ENCODE peak calls at places on chromosomes 5 and 9, in nine cellular contexts. M is A549, C is heart left ventricle, Z is osteocyte, Q is BJ, X is progenitor cell of endocrine pancreas, P is HL-60, D is breast epithelium, N is esophagus squamous epithelium. Y is an unnamed sample.

GRCh38 chr5:98468188-98468869 is 305.1 kb upstream of the RGMB start:
- DNase-seq in M (no peak), C (no peak), Z (no peak), Q (peak; percentile 82), X (no peak), P (no peak), D (no peak), N (no peak), Y (no peak)

GRCh38 chr5:119327018-119327417 is 28.8 kb upstream of the TNFAIP8 start:
- DNase-seq in M (no peak), C (no peak), Z (no peak), Q (no peak), X (no peak), P (no peak), D (no peak), N (no peak), Y (no peak)

GRCh38 chr9:110578896-110579752 is at the start of gene SVEP1:
- DNase-seq in M (peak; percentile 15), C (peak; percentile 74), Z (no peak), Q (no peak), X (peak; percentile 19), P (no peak), D (no peak), N (no peak), Y (no peak)

GRCh38 chr5:64767959-64768357 is 533 bp downstream of the SREK1IP1 start:
- DNase-seq in M (no peak), C (no peak), Z (no peak), Q (no peak), X (no peak), P (no peak), D (no peak), N (no peak), Y (peak; percentile 15)

GRCh38 chr9:70101265-70101664 is 57.6 kb downstream of the MAMDC2 start:
- DNase-seq in M (no peak), C (no peak), Z (no peak), Q (no peak), X (no peak), P (no peak), D (no peak), N (no peak), Y (no peak)

GRCh38 chr5:172942556-172942955 is 16.7 kb upstream of the RPL26L1 start:
- DNase-seq in M (no peak), C (no peak), Z (no peak), Q (no peak), X (no peak), P (no peak), D (no peak), N (no peak), Y (no peak)

GRCh38 chr5:133015466-133015865 is 10.9 kb downstream of the ZCCHC10 start:
- DNase-seq in M (no peak), C (no peak), Z (no peak), Q (no peak), X (no peak), P (no peak), D (no peak), N (no peak), Y (no peak)

GRCh38 chr9:133729646-133730281 is 8.4 kb downstream of the SARDH start:
- DNase-seq in M (no peak), C (peak; percentile 47), Z (peak; percentile 76), Q (no peak), X (peak; percentile 6), P (no peak), D (peak; percentile 45), N (no peak), Y (no peak)

GRCh38 chr9:130994546-130995398 is 14.2 kb upstream of the LAMC3 start:
- DNase-seq in M (no peak), C (peak; percentile 7), Z (no peak), Q (no peak), X (no peak), P (no peak), D (no peak), N (no peak), Y (no peak)

GRCh38 chr5:34658023-34658422 is 1.9 kb downstream of the RAI14 start:
- DNase-seq in M (peak; percentile 82), C (no peak), Z (no peak), Q (no peak), X (no peak), P (no peak), D (no peak), N (no peak), Y (no peak)

GRCh38 chr9:129671065-129671464 is 5.6 kb downstream of the PRRX2 start:
- DNase-seq in M (no peak), C (no peak), Z (no peak), Q (no peak), X (no peak), P (no peak), D (no peak), N (no peak), Y (no peak)

GRCh38 chr5:79954620-79955019 is 36.4 kb downstream of the MTX3 start:
- DNase-seq in M (no peak), C (no peak), Z (no peak), Q (no peak), X (no peak), P (no peak), D (no peak), N (no peak), Y (no peak)

GRCh38 chr9:83544002-83544698 is 5.9 kb upstream of the FRMD3 start:
- DNase-seq in M (peak; percentile 42), C (no peak), Z (no peak), Q (peak; percentile 41), X (no peak), P (peak; percentile 52), D (no peak), N (no peak), Y (no peak)

GRCh38 chr5:172697123-172698121 is 56.4 kb downstream of the NEURL1B start:
- DNase-seq in M (peak; percentile 80), C (peak; percentile 92), Z (peak; percentile 94), Q (no peak), X (peak; percentile 79), P (peak; percentile 61), D (peak; percentile 90), N (peak; percentile 44), Y (peak; percentile 64)

GRCh38 chr5:143977891-143978448 is 166.0 kb downstream of the HMHB1 start:
- DNase-seq in M (no peak), C (no peak), Z (no peak), Q (no peak), X (no peak), P (no peak), D (no peak), N (no peak), Y (no peak)

GRCh38 chr5:14915291-14915976 is 43.9 kb upstream of the ANKH start:
- DNase-seq in M (no peak), C (no peak), Z (no peak), Q (no peak), X (no peak), P (no peak), D (no peak), N (no peak), Y (no peak)

GRCh38 chr5:6302684-6303083 is 75.7 kb downstream of the MED10 start:
- DNase-seq in M (no peak), C (no peak), Z (no peak), Q (no peak), X (no peak), P (no peak), D (no peak), N (no peak), Y (no peak)

GRCh38 chr9:114606597-114607207 is 4.4 kb upstream of the TMEM268 start:
- DNase-seq in M (no peak), C (no peak), Z (no peak), Q (no peak), X (no peak), P (no peak), D (no peak), N (no peak), Y (no peak)

GRCh38 chr5:17184596-17184995 is 32.8 kb upstream of the BASP1 start:
- DNase-seq in M (no peak), C (no peak), Z (no peak), Q (no peak), X (no peak), P (no peak), D (no peak), N (no peak), Y (no peak)
- TF ChIP-seq CTCF in M (no peak), C (no peak), Z (no peak), Q (no peak), X (no peak), P (no peak), D (no peak), N (no peak), Y (no peak)

GRCh38 chr9:89978185-89978584 is 373.4 kb downstream of the GADD45G start:
- DNase-seq in M (peak; percentile 21), C (no peak), Z (no peak), Q (no peak), X (no peak), P (no peak), D (no peak), N (no peak), Y (no peak)
- TF ChIP-seq CTCF in M (no peak), C (peak; percentile 23), Z (peak; percentile 29), Q (no peak), X (peak; percentile 26), P (no peak), D (no peak), N (peak; percentile 27), Y (no peak)

GRCh38 chr5:78899922-78900362 is 85.2 kb downstream of the ARSB start:
- DNase-seq in M (peak; percentile 11), C (no peak), Z (no peak), Q (no peak), X (no peak), P (no peak), D (no peak), N (no peak), Y (no peak)
- TF ChIP-seq CTCF in M (peak; percentile 55), C (peak; percentile 59), Z (peak; percentile 61), Q (peak; percentile 81), X (peak; percentile 73), P (peak; percentile 35), D (no peak), N (peak; percentile 13), Y (no peak)

GRCh38 chr9:88660611-88661010 is 125.6 kb downstream of the NXNL2 start:
- DNase-seq in M (no peak), C (no peak), Z (no peak), Q (no peak), X (no peak), P (no peak), D (no peak), N (no peak), Y (no peak)

GRCh38 chr9:88658311-88658822 is 123.4 kb downstream of the NXNL2 start:
- DNase-seq in M (no peak), C (no peak), Z (no peak), Q (no peak), X (no peak), P (no peak), D (no peak), N (no peak), Y (no peak)

GRCh38 chr9:88659126-88659525 is 124.1 kb downstream of the NXNL2 start:
- DNase-seq in M (no peak), C (no peak), Z (no peak), Q (no peak), X (no peak), P (no peak), D (no peak), N (no peak), Y (no peak)

GRCh38 chr9:88663766-88664419 is 128.9 kb downstream of the NXNL2 start:
- DNase-seq in M (no peak), C (no peak), Z (no peak), Q (no peak), X (no peak), P (no peak), D (no peak), N (no peak), Y (no peak)

DNA sequence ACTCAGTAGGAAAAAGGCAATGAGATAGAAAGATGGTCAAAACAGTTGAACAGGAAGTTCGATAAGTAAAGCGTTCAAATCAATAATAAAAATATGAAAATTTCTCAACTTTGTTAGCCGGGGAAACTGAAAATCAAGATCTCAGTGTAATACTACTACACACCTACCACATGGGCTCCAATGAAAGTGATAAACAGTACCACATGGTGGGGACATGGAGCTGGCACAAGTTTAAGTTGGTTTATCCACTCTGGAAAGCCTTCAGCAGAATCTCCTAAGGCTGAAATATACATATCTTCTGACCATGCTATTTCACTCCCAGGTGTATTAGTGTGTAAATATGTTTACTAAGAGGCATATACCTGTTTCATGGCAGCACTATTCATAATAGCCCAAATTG is 126.8 kb downstream of the NXNL2 start:
- DNase-seq in M (no peak), C (no peak), Z (no peak), Q (no peak), X (no peak), P (no peak), D (no peak), N (no peak), Y (no peak)
- TF ChIP-seq CTCF in M (peak; percentile 14), C (no peak), Z (peak; percentile 36), Q (no peak), X (no peak), P (no peak), D (no peak), N (no peak), Y (no peak)

Y was measured in activated B cell treated with CpG ODN at 0.5 μM for 24 hours.